ENCODE peak calls at places on chromosome 3, in six cellular contexts. One of them, this sample, is unnamed.

GRCh38 chr3:55077726-55078125 is 149.9 kb upstream of the LRTM1 start:
- DNase-seq in kidney: no peak
- DNase-seq in keratinocyte: no peak
- DNase-seq in cardiac fibroblast: no peak
- DNase-seq in IMR-90: no peak
- DNase-seq in suprapubic skin: no peak
- DNase-seq in this sample: no peak

GRCh38 chr3:188950832-188951489 is 220.8 kb upstream of the TPRG1 start:
- DNase-seq in suprapubic skin: peak
- DNase-seq in kidney: peak
- DNase-seq in cardiac fibroblast: peak
- DNase-seq in keratinocyte: no peak
- DNase-seq in IMR-90: peak
- DNase-seq in this sample: peak

GRCh38 chr3:184769771-184770170 is 42.2 kb upstream of the VPS8 start:
- DNase-seq in cardiac fibroblast: no peak
- DNase-seq in keratinocyte: no peak
- DNase-seq in IMR-90: no peak
- DNase-seq in suprapubic skin: no peak
- DNase-seq in kidney: peak
- DNase-seq in this sample: no peak

GRCh38 chr3:33658971-33659848 is 58.8 kb downstream of the CLASP2 start:
- DNase-seq in keratinocyte: no peak
- DNase-seq in IMR-90: peak
- DNase-seq in suprapubic skin: peak
- DNase-seq in cardiac fibroblast: peak
- DNase-seq in kidney: peak
- DNase-seq in this sample: peak

GRCh38 chr3:73581134-73581846 is 43.5 kb downstream of the PDZRN3 start:
- DNase-seq in IMR-90: peak
- DNase-seq in kidney: no peak
- DNase-seq in keratinocyte: no peak
- DNase-seq in cardiac fibroblast: no peak
- DNase-seq in suprapubic skin: no peak
- DNase-seq in this sample: no peak

GRCh38 chr3:94462931-94463330 is 400.1 kb downstream of the NSUN3 start:
- DNase-seq in suprapubic skin: no peak
- DNase-seq in IMR-90: no peak
- DNase-seq in cardiac fibroblast: no peak
- DNase-seq in kidney: no peak
- DNase-seq in keratinocyte: no peak
- DNase-seq in this sample: no peak

GRCh38 chr3:177498037-177498857 is 301.0 kb upstream of the TBL1XR1 start:
- DNase-seq in cardiac fibroblast: peak
- DNase-seq in suprapubic skin: no peak
- DNase-seq in keratinocyte: no peak
- DNase-seq in kidney: no peak
- DNase-seq in IMR-90: peak
- DNase-seq in this sample: peak

GRCh38 chr3:56275120-56275519 is 193.1 kb downstream of the ERC2 start:
- DNase-seq in suprapubic skin: no peak
- DNase-seq in kidney: no peak
- DNase-seq in IMR-90: no peak
- DNase-seq in cardiac fibroblast: no peak
- DNase-seq in keratinocyte: no peak
- DNase-seq in this sample: no peak

GRCh38 chr3:98903099-98903498 is 1.6 kb upstream of the DCBLD2 start:
- DNase-seq in kidney: no peak
- DNase-seq in IMR-90: no peak
- DNase-seq in suprapubic skin: no peak
- DNase-seq in cardiac fibroblast: no peak
- DNase-seq in keratinocyte: no peak
- DNase-seq in this sample: no peak

GRCh38 chr3:110736332-110736731 is 335.3 kb upstream of the NECTIN3 start:
- DNase-seq in suprapubic skin: no peak
- DNase-seq in IMR-90: no peak
- DNase-seq in kidney: no peak
- DNase-seq in cardiac fibroblast: no peak
- DNase-seq in keratinocyte: no peak
- DNase-seq in this sample: no peak

GRCh38 chr3:179037361-179037760 is 34.2 kb downstream of the ZMAT3 start:
- DNase-seq in IMR-90: peak
- DNase-seq in keratinocyte: peak
- DNase-seq in cardiac fibroblast: peak
- DNase-seq in suprapubic skin: peak
- DNase-seq in kidney: peak
- DNase-seq in this sample: peak

DNA sequence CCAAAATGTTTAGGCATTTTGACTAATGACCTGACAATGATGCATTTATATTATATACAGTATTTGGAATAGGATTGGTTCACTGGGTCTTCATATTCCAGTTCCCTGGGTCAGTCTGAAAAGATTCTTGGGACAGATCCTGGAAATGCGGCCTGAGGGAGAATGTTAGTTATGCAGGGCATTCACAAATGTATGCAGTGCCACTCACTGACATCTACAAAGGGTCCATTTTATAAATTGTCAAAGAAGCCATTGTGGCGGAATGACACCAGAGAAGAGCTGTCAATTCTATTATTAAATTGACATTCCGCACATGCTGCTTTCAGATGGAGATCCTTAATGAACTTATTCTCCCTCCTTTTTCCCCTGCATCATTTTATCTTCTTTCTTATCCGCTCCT is 176.6 kb downstream of the VGLL3 start:
- DNase-seq in kidney: no peak
- DNase-seq in suprapubic skin: no peak
- DNase-seq in cardiac fibroblast: no peak
- DNase-seq in IMR-90: no peak
- DNase-seq in keratinocyte: no peak
- DNase-seq in this sample: no peak
- H3K4me3 ChIP-seq in kidney: no peak
- H3K4me3 ChIP-seq in suprapubic skin: no peak
- H3K4me3 ChIP-seq in cardiac fibroblast: no peak
- H3K4me3 ChIP-seq in IMR-90: no peak
- H3K4me3 ChIP-seq in keratinocyte: no peak
- H3K4me3 ChIP-seq in this sample: no peak

GRCh38 chr3:160931474-160931873 is 173.7 kb downstream of the B3GALNT1 start:
- DNase-seq in kidney: no peak
- DNase-seq in cardiac fibroblast: peak
- DNase-seq in keratinocyte: no peak
- DNase-seq in suprapubic skin: no peak
- DNase-seq in IMR-90: no peak
- DNase-seq in this sample: no peak

GRCh38 chr3:160929595-160929994 is 173.6 kb downstream of the PPM1L start:
- DNase-seq in suprapubic skin: no peak
- DNase-seq in keratinocyte: no peak
- DNase-seq in cardiac fibroblast: no peak
- DNase-seq in IMR-90: no peak
- DNase-seq in kidney: peak
- DNase-seq in this sample: peak

GRCh38 chr3:160924776-160925175 is 168.7 kb downstream of the PPM1L start:
- DNase-seq in suprapubic skin: no peak
- DNase-seq in kidney: no peak
- DNase-seq in IMR-90: no peak
- DNase-seq in keratinocyte: no peak
- DNase-seq in cardiac fibroblast: no peak
- DNase-seq in this sample: no peak

GRCh38 chr3:160927620-160928019 is 171.6 kb downstream of the PPM1L start:
- DNase-seq in suprapubic skin: no peak
- DNase-seq in keratinocyte: no peak
- DNase-seq in cardiac fibroblast: no peak
- DNase-seq in IMR-90: no peak
- DNase-seq in kidney: no peak
- DNase-seq in this sample: no peak

DNA sequence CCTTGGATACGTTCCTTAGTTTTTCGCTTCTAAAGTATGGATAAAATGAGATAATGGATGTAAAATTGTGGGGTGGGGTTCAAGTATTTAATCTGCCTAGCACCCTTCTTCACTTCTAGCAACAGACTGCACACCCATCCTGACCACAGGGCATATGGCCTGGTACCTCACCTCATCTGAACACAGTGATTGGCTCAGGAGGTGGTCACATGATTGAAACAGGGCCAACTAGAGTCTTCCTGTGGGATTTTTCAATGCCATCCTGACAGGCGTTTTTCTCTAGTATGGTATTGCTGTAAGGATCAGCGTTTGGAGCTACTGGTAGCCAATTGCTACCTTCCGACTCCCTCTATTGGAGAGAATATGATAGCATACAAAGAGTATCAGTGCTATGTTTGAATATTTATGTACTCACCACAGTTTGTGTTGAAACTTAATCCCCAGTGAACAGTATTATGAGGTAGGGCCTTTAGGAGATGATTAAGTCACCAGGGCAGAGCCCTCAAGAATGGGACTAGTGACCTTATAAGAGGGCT is 172.2 kb downstream of the PPM1L start:
- DNase-seq in IMR-90: no peak
- DNase-seq in keratinocyte: no peak
- DNase-seq in cardiac fibroblast: no peak
- DNase-seq in kidney: no peak
- DNase-seq in suprapubic skin: no peak
- DNase-seq in this sample: no peak
- TF ChIP-seq CTCF in IMR-90: peak
- TF ChIP-seq CTCF in keratinocyte: peak
- TF ChIP-seq CTCF in cardiac fibroblast: peak
- TF ChIP-seq CTCF in kidney: no peak
- TF ChIP-seq CTCF in suprapubic skin: no peak
- TF ChIP-seq CTCF in this sample: no peak

GRCh38 chr3:142726017-142726416 is 2.2 kb downstream of the TRPC1 start:
- DNase-seq in cardiac fibroblast: no peak
- DNase-seq in kidney: no peak
- DNase-seq in suprapubic skin: no peak
- DNase-seq in keratinocyte: no peak
- DNase-seq in IMR-90: no peak
- DNase-seq in this sample: no peak

GRCh38 chr3:142724682-142725351 is 983 bp downstream of the TRPC1 start:
- DNase-seq in cardiac fibroblast: peak
- DNase-seq in kidney: peak
- DNase-seq in keratinocyte: no peak
- DNase-seq in suprapubic skin: peak
- DNase-seq in IMR-90: peak
- DNase-seq in this sample: peak

GRCh38 chr3:142723665-142723967 is 218 bp upstream of the TRPC1 start:
- DNase-seq in keratinocyte: no peak
- DNase-seq in cardiac fibroblast: no peak
- DNase-seq in IMR-90: no peak
- DNase-seq in kidney: no peak
- DNase-seq in suprapubic skin: no peak
- DNase-seq in this sample: no peak

GRCh38 chr3:142723968-142724681 is at the start of gene TRPC1:
- DNase-seq in kidney: peak
- DNase-seq in IMR-90: peak
- DNase-seq in suprapubic skin: peak
- DNase-seq in keratinocyte: peak
- DNase-seq in cardiac fibroblast: peak
- DNase-seq in this sample: peak

GRCh38 chr3:142725352-142725739 is 1.5 kb downstream of the TRPC1 start:
- DNase-seq in IMR-90: no peak
- DNase-seq in suprapubic skin: no peak
- DNase-seq in keratinocyte: no peak
- DNase-seq in kidney: no peak
- DNase-seq in cardiac fibroblast: no peak
- DNase-seq in this sample: no peak
- H3K4me3 ChIP-seq in IMR-90: peak
- H3K4me3 ChIP-seq in suprapubic skin: peak
- H3K4me3 ChIP-seq in keratinocyte: peak
- H3K4me3 ChIP-seq in kidney: peak
- H3K4me3 ChIP-seq in cardiac fibroblast: peak
- H3K4me3 ChIP-seq in this sample: peak

GRCh38 chr3:173396191-173397041 is 1.1 kb upstream of the NLGN1 start:
- DNase-seq in suprapubic skin: no peak
- DNase-seq in cardiac fibroblast: peak
- DNase-seq in IMR-90: no peak
- DNase-seq in kidney: no peak
- DNase-seq in keratinocyte: no peak
- DNase-seq in this sample: peak

GRCh38 chr3:173397161-173398110 is at the start of gene NLGN1:
- DNase-seq in suprapubic skin: peak
- DNase-seq in kidney: peak
- DNase-seq in cardiac fibroblast: peak
- DNase-seq in IMR-90: peak
- DNase-seq in keratinocyte: no peak
- DNase-seq in this sample: peak

GRCh38 chr3:173399001-173399400 is 1.5 kb downstream of the NLGN1 start:
- DNase-seq in keratinocyte: no peak
- DNase-seq in kidney: no peak
- DNase-seq in cardiac fibroblast: no peak
- DNase-seq in suprapubic skin: no peak
- DNase-seq in IMR-90: no peak
- DNase-seq in this sample: no peak

GRCh38 chr3:173395412-173396181 is 1.9 kb upstream of the NLGN1 start:
- DNase-seq in IMR-90: peak
- DNase-seq in keratinocyte: no peak
- DNase-seq in suprapubic skin: peak
- DNase-seq in cardiac fibroblast: peak
- DNase-seq in kidney: peak
- DNase-seq in this sample: peak

GRCh38 chr3:173398111-173398479 is 551 bp downstream of the NLGN1 start:
- DNase-seq in keratinocyte: no peak
- DNase-seq in cardiac fibroblast: peak
- DNase-seq in IMR-90: no peak
- DNase-seq in kidney: no peak
- DNase-seq in suprapubic skin: no peak
- DNase-seq in this sample: peak
- TF ChIP-seq CTCF in keratinocyte: no peak
- TF ChIP-seq CTCF in cardiac fibroblast: no peak
- TF ChIP-seq CTCF in IMR-90: no peak
- TF ChIP-seq CTCF in kidney: no peak
- TF ChIP-seq CTCF in suprapubic skin: no peak
- TF ChIP-seq CTCF in this sample: no peak

GRCh38 chr3:15339786-15340215 is 7.4 kb upstream of the SH3BP5 start:
- DNase-seq in cardiac fibroblast: peak
- DNase-seq in keratinocyte: peak
- DNase-seq in suprapubic skin: no peak
- DNase-seq in kidney: no peak
- DNase-seq in IMR-90: peak
- DNase-seq in this sample: peak
- H3K4me3 ChIP-seq in cardiac fibroblast: no peak
- H3K4me3 ChIP-seq in keratinocyte: no peak
- H3K4me3 ChIP-seq in suprapubic skin: no peak
- H3K4me3 ChIP-seq in kidney: no peak
- H3K4me3 ChIP-seq in IMR-90: no peak
- H3K4me3 ChIP-seq in this sample: no peak

GRCh38 chr3:51819151-51819550 is 40.1 kb upstream of the IQCF6 start:
- DNase-seq in cardiac fibroblast: no peak
- DNase-seq in keratinocyte: no peak
- DNase-seq in IMR-90: no peak
- DNase-seq in suprapubic skin: no peak
- DNase-seq in kidney: no peak
- DNase-seq in this sample: no peak

GRCh38 chr3:51814034-51814433 is 35.0 kb upstream of the IQCF6 start:
- DNase-seq in keratinocyte: no peak
- DNase-seq in kidney: no peak
- DNase-seq in suprapubic skin: no peak
- DNase-seq in IMR-90: no peak
- DNase-seq in cardiac fibroblast: no peak
- DNase-seq in this sample: no peak

GRCh38 chr3:51815614-51816013 is 36.6 kb upstream of the IQCF6 start:
- DNase-seq in kidney: no peak
- DNase-seq in cardiac fibroblast: no peak
- DNase-seq in IMR-90: no peak
- DNase-seq in keratinocyte: no peak
- DNase-seq in suprapubic skin: no peak
- DNase-seq in this sample: no peak

GRCh38 chr3:51817375-51817774 is 38.3 kb upstream of the IQCF6 start:
- DNase-seq in IMR-90: no peak
- DNase-seq in keratinocyte: no peak
- DNase-seq in kidney: no peak
- DNase-seq in suprapubic skin: no peak
- DNase-seq in cardiac fibroblast: no peak
- DNase-seq in this sample: no peak

GRCh38 chr3:51819709-51820406 is 40.8 kb upstream of the IQCF6 start:
- DNase-seq in cardiac fibroblast: no peak
- DNase-seq in kidney: no peak
- DNase-seq in IMR-90: no peak
- DNase-seq in keratinocyte: no peak
- DNase-seq in suprapubic skin: no peak
- DNase-seq in this sample: no peak
- TF ChIP-seq CTCF in cardiac fibroblast: peak
- TF ChIP-seq CTCF in kidney: no peak
- TF ChIP-seq CTCF in IMR-90: no peak
- TF ChIP-seq CTCF in keratinocyte: peak
- TF ChIP-seq CTCF in suprapubic skin: peak
- TF ChIP-seq CTCF in this sample: no peak